ENCODE peak calls at places on chromosomes 4 and X, in five cellular contexts. G is mesothelial cell of epicardium, R is B cell, V is natural killer cell, T is GM10248. F is an unnamed sample.

GRCh38 chr4:3293410-3294391 is 880 bp downstream of the RGS12 start:
- DNase-seq in G (no peak), R (no peak), V (no peak), T (no peak), F (no peak)

GRCh38 chr4:3470244-3471097 is 7.4 kb downstream of the DOK7 start:
- DNase-seq in G (no peak), R (no peak), V (no peak), T (no peak), F (no peak)

GRCh38 chr4:6023766-6024165 is 5.5 kb upstream of the C4orf50 start:
- DNase-seq in G (no peak), R (no peak), V (no peak), T (no peak), F (no peak)

GRCh38 chrX:136910565-136911040 is 30.1 kb upstream of the RBMX start:
- DNase-seq in G (no peak), R (no peak), V (no peak), T (no peak), F (no peak)

GRCh38 chr4:138341739-138342415 is 99.7 kb upstream of the SLC7A11 start:
- DNase-seq in G (no peak), R (no peak), V (no peak), T (no peak), F (no peak)

GRCh38 chr4:78156520-78156919 is 99.4 kb downstream of the FRAS1 start:
- DNase-seq in G (no peak), R (no peak), V (no peak), T (no peak), F (no peak)

GRCh38 chrX:55759478-55759877 is 41.9 kb downstream of the RRAGB start:
- DNase-seq in G (no peak), R (no peak), V (no peak), T (no peak), F (no peak)

GRCh38 chrX:106894392-106894909 is 8.7 kb downstream of the RIPPLY1 start:
- DNase-seq in G (no peak), R (no peak), V (peak; percentile 16), T (peak; percentile 34), F (no peak)

GRCh38 chrX:56733459-56734046 is 4.5 kb downstream of the NBDY start:
- DNase-seq in G (no peak), R (peak; percentile 26), V (peak; percentile 21), T (peak; percentile 23), F (peak; percentile 46)

GRCh38 chrX:19577181-19577810 is 62.0 kb upstream of the MAP3K15 start:
- DNase-seq in G (no peak), R (no peak), V (no peak), T (no peak), F (no peak)

GRCh38 chr4:79623125-79623905 is 215.3 kb upstream of the GK2 start:
- DNase-seq in G (no peak), R (no peak), V (no peak), T (no peak), F (no peak)

GRCh38 chrX:2351999-2352995 is 148.5 kb downstream of the DHRSX start:
- DNase-seq in G (no peak), R (no peak), V (no peak), T (no peak), F (no peak)

GRCh38 chrX:16946971-16947562 is 609 bp downstream of the REPS2 start:
- DNase-seq in G (no peak), R (peak; percentile 41), V (peak; percentile 17), T (peak; percentile 18), F (no peak)

GRCh38 chr4:119521306-119521705 is 107.3 kb downstream of the PDE5A start:
- DNase-seq in G (no peak), R (no peak), V (no peak), T (no peak), F (no peak)

GRCh38 chr4:148962539-148963290 is 520.5 kb upstream of the NR3C2 start:
- DNase-seq in G (no peak), R (no peak), V (no peak), T (no peak), F (no peak)

GRCh38 chrX:153578200-153578835 is 20.6 kb downstream of the CCNQ start:
- DNase-seq in G (no peak), R (no peak), V (no peak), T (no peak), F (no peak)

GRCh38 chrX:72306851-72307645 is 1.3 kb upstream of the CITED1 start:
- DNase-seq in G (no peak), R (peak; percentile 71), V (peak; percentile 23), T (peak; percentile 50), F (peak; percentile 57)

GRCh38 chr4:140092094-140092820 is 61.7 kb downstream of the MAML3 start:
- DNase-seq in G (no peak), R (no peak), V (no peak), T (no peak), F (no peak)

GRCh38 chr4:158811704-158812103 is 42.9 kb downstream of the FNIP2 start:
- DNase-seq in G (no peak), R (no peak), V (no peak), T (no peak), F (peak; percentile 77)
- TF ChIP-seq CTCF in G (no peak), R (no peak), V (no peak), T (no peak), F (no peak)

GRCh38 chr4:174764105-174764729 is 64.8 kb downstream of the GLRA3 start:
- DNase-seq in G (no peak), R (no peak), V (no peak), T (peak; percentile 22), F (no peak)

GRCh38 chr4:174757736-174758135 is 71.3 kb downstream of the GLRA3 start:
- DNase-seq in G (no peak), R (no peak), V (no peak), T (no peak), F (no peak)

GRCh38 chr4:174763454-174764104 is 65.5 kb downstream of the GLRA3 start:
- DNase-seq in G (no peak), R (no peak), V (no peak), T (no peak), F (no peak)
- TF ChIP-seq CTCF in G (no peak), R (no peak), V (no peak), T (no peak), F (no peak)

DNA sequence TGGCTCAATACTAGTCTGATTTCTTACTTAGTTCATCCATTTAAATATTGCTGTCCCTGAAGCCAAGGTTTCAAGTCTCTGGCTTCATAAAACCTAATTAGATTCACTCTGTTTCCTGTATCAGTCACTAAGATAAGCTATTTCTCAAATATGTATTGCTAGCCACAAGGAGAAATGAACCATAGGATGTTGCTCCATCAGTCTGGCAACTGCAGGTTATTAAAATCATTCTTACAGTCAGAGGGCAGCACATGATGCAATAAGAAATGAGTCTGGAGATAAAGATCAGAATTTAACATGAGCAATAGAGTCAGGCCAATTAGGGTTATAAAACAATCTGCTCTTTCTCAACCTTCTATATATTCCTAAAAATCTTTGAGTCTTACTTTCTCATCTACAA is 7.2 kb downstream of the PRKG2 start:
- DNase-seq in G (no peak), R (no peak), V (no peak), T (no peak), F (no peak)
- TF ChIP-seq CTCF in G (no peak), R (no peak), V (no peak), T (no peak), F (no peak)

DNA sequence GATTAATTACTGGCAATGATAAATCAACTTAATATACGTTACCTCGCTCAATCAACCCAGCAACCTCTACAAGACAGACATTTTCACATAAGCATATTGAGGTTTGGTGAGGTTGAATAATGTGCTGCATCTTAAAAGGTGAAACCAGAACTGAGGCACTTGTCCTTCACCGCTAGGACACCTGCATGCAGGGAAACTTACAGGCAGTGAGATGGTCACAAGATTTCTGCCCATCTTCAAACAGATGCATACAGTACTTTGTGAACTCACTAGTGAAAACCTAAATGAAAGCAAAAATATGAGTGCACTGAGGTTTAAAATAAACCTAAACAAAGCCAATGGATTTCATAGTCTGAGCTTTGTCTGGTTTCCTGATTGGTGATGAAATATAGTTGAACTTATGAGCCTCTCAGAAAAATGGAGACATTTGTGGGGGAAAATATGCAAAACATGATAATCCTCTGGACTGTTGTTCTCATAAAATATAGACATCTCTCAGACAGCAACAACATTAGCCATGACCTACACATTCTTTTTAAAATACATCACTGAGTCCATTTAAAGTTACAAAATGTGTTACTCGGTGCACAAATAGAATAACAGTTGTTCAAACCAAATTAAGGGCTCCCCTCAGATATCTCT is 20.9 kb upstream of the PRSS12 start:
- DNase-seq in G (no peak), R (no peak), V (no peak), T (no peak), F (no peak)
- TF ChIP-seq CTCF in G (no peak), R (no peak), V (no peak), T (no peak), F (no peak)